ENCODE peak calls at places on chromosomes 1 and 21, in five cellular contexts. K is heart left ventricle, T is ovary, P is esophagus squamous epithelium, Z is HepG2. A is an unnamed sample.
A peak's percentile ranks its signal among the peaks of the same experiment; 100 is the strongest.

GRCh38 chr1:168138134-168138533 is 1.4 kb upstream of the GPR161 start:
- DNase-seq in P (no peak), T (no peak), Z (no peak), K (no peak), A (no peak)

GRCh38 chr21:32463889-32464300 is 51.4 kb downstream of the EVA1C start:
- DNase-seq in P (no peak), Z (peak; percentile 82), K (no peak), T (peak; percentile 30), A (peak; percentile 58)

GRCh38 chr21:33238565-33239255 is 9.0 kb downstream of the IFNAR2 start:
- DNase-seq in T (no peak), K (no peak), P (no peak), Z (no peak), A (no peak)

GRCh38 chr1:17259233-17259873 is 10.5 kb downstream of the PADI3 start:
- DNase-seq in Z (no peak), K (no peak), P (no peak), T (no peak), A (no peak)

GRCh38 chr1:165355977-165356811 is at the start of gene LMX1A:
- DNase-seq in T (no peak), Z (no peak), P (no peak), K (peak; percentile 34), A (no peak)

GRCh38 chr1:233364026-233364425 is 36.5 kb downstream of the MAP3K21 start:
- DNase-seq in P (no peak), K (no peak), Z (no peak), T (no peak), A (no peak)

GRCh38 chr1:4214826-4215225 is 314.8 kb upstream of the C1orf174 start:
- DNase-seq in T (no peak), P (no peak), Z (no peak), K (no peak), A (no peak)

GRCh38 chr1:226627924-226628623 is 79.5 kb downstream of the STUM start:
- DNase-seq in K (no peak), T (no peak), P (no peak), Z (no peak), A (no peak)

GRCh38 chr1:168803696-168804510 is 74.9 kb upstream of the DPT start:
- DNase-seq in Z (no peak), T (no peak), P (no peak), K (no peak), A (no peak)

GRCh38 chr1:147651466-147651865 is 18.9 kb downstream of the ACP6 start:
- DNase-seq in K (no peak), T (no peak), Z (no peak), P (no peak), A (no peak)

GRCh38 chr1:181514298-181515290 is 31.3 kb downstream of the CACNA1E start:
- DNase-seq in K (no peak), Z (no peak), T (no peak), P (no peak), A (no peak)

GRCh38 chr1:26838474-26839338 is 12.2 kb downstream of the ZDHHC18 start:
- DNase-seq in T (no peak), Z (peak; percentile 78), K (no peak), P (no peak), A (no peak)

GRCh38 chr1:222844108-222844779 is 29.4 kb downstream of the DISP1 start:
- DNase-seq in Z (no peak), K (no peak), T (no peak), P (no peak), A (no peak)

GRCh38 chr1:226692067-226692792 is 46.9 kb downstream of the ITPKB start:
- DNase-seq in K (no peak), Z (no peak), T (no peak), P (no peak), A (no peak)

GRCh38 chr21:43925096-43925481 is 60.1 kb downstream of the AGPAT3 start:
- DNase-seq in Z (no peak), K (peak; percentile 57), T (no peak), P (no peak), A (no peak)

GRCh38 chr1:64282353-64282752 is 78.9 kb downstream of the UBE2U start:
- DNase-seq in K (no peak), P (no peak), Z (no peak), T (no peak), A (no peak)

GRCh38 chr21:40335689-40336088 is 468.5 kb downstream of the PCP4 start:
- DNase-seq in P (no peak), T (no peak), K (no peak), Z (no peak), A (no peak)

GRCh38 chr21:29372063-29372802 is 73.5 kb downstream of the BACH1 start:
- DNase-seq in T (peak; percentile 28), Z (peak; percentile 78), P (peak; percentile 10), K (peak; percentile 34), A (peak; percentile 41)

GRCh38 chr1:92298573-92299476 is at the start of the genes GLMN and RPAP2:
- DNase-seq in P (peak; percentile 7), T (peak; percentile 78), Z (peak; percentile 63), K (peak; percentile 84), A (peak; percentile 85)

GRCh38 chr1:206547104-206547503 is 39.8 kb downstream of the RASSF5 start:
- DNase-seq in T (no peak), Z (no peak), P (no peak), K (no peak), A (no peak)

GRCh38 chr1:155010211-155010918 is 7.8 kb downstream of the ZBTB7B start:
- DNase-seq in P (no peak), K (no peak), Z (no peak), T (no peak), A (no peak)

GRCh38 chr1:220579317-220579716 is 51.4 kb downstream of the MARK1 start:
- DNase-seq in T (no peak), Z (no peak), P (no peak), K (no peak), A (no peak)

GRCh38 chr21:35120631-35121180 is 71.6 kb upstream of the RUNX1 start:
- DNase-seq in K (no peak), Z (no peak), P (no peak), T (no peak), A (no peak)

GRCh38 chr21:33866851-33867250 is 48.8 kb downstream of the ATP5PO start:
- DNase-seq in P (no peak), T (no peak), K (no peak), Z (no peak), A (peak; percentile 24)

GRCh38 chr1:112904071-112904830 is 51.7 kb downstream of the SLC16A1 start:
- DNase-seq in T (no peak), Z (no peak), K (no peak), P (no peak), A (no peak)

GRCh38 chr1:229631966-229632365 is 5.9 kb downstream of the URB2 start:
- DNase-seq in P (no peak), K (no peak), Z (no peak), T (no peak), A (no peak)

GRCh38 chr1:240765732-240766363 is 153.9 kb upstream of the GREM2 start:
- DNase-seq in T (no peak), P (no peak), K (no peak), Z (no peak), A (peak; percentile 28)

GRCh38 chr1:227734546-227734857 is 600 bp downstream of the JMJD4 start:
- DNase-seq in P (no peak), K (no peak), Z (no peak), T (no peak), A (no peak)

GRCh38 chr1:53943090-53943489 is 2.4 kb downstream of the IFT25 start:
- DNase-seq in K (no peak), T (no peak), Z (no peak), P (no peak), A (no peak)

GRCh38 chr1:11676386-11677103 is 4.4 kb downstream of the MAD2L2 start:
- DNase-seq in T (no peak), Z (no peak), K (no peak), P (no peak), A (no peak)

GRCh38 chr1:214990619-214991018 is 91.9 kb upstream of the KCNK2 start:
- DNase-seq in Z (no peak), P (no peak), T (no peak), K (no peak), A (peak; percentile 44)

GRCh38 chr1:38783659-38784229 is 75.8 kb downstream of the RRAGC start:
- DNase-seq in Z (peak; percentile 13), T (no peak), K (no peak), P (no peak), A (no peak)

GRCh38 chr21:34029724-34030528 is 43.5 kb upstream of the MRPS6 start:
- DNase-seq in T (no peak), P (no peak), K (peak; percentile 50), Z (peak; percentile 23), A (peak; percentile 66)

GRCh38 chr21:14880922-14881321 is 183.9 kb downstream of the NRIP1 start:
- DNase-seq in P (no peak), K (no peak), T (no peak), Z (no peak), A (no peak)

GRCh38 chr1:100627018-100627716 is 89.2 kb downstream of the GPR88 start:
- DNase-seq in Z (no peak), P (no peak), K (no peak), T (no peak), A (no peak)
- TF ChIP-seq POLR2A in Z (no peak), P (no peak), K (no peak), T (no peak), A (no peak)

GRCh38 chr1:244958593-244958992 is 94.2 kb upstream of the HNRNPU start:
- DNase-seq in T (no peak), Z (no peak), P (no peak), K (no peak), A (no peak)

GRCh38 chr1:244957525-244957924 is 93.2 kb upstream of the HNRNPU start:
- DNase-seq in Z (no peak), P (no peak), K (no peak), T (no peak), A (no peak)

GRCh38 chr1:244963231-244963826 is 99.0 kb upstream of the HNRNPU start:
- DNase-seq in P (no peak), T (no peak), K (no peak), Z (no peak), A (no peak)

GRCh38 chr1:244962140-244962539 is 97.8 kb upstream of the HNRNPU start:
- DNase-seq in P (no peak), K (no peak), T (no peak), Z (no peak), A (no peak)

GRCh38 chr1:244960904-244961303 is 96.6 kb upstream of the HNRNPU start:
- DNase-seq in T (no peak), K (no peak), P (no peak), Z (no peak), A (no peak)
- TF ChIP-seq POLR2A in T (no peak), K (no peak), P (no peak), Z (no peak), A (no peak)

GRCh38 chr1:2407991-2408275 is 4.4 kb downstream of the PEX10 start:
- DNase-seq in K (no peak), Z (no peak), T (no peak), P (no peak), A (no peak)

GRCh38 chr1:2408859-2409276 is 3.5 kb downstream of the PEX10 start:
- DNase-seq in Z (no peak), P (no peak), T (no peak), K (no peak), A (no peak)

GRCh38 chr1:2406451-2407041 is 5.8 kb downstream of the PEX10 start:
- DNase-seq in P (no peak), K (no peak), Z (no peak), T (no peak), A (no peak)

GRCh38 chr1:2408456-2408855 is 3.9 kb downstream of the PEX10 start:
- DNase-seq in P (no peak), T (no peak), Z (no peak), K (no peak), A (no peak)

GRCh38 chr1:2407166-2407990 is 5.0 kb downstream of the PEX10 start:
- DNase-seq in T (no peak), Z (no peak), K (no peak), P (no peak), A (no peak)
- TF ChIP-seq POLR2A in T (no peak), Z (no peak), K (no peak), P (no peak), A (no peak)

GRCh38 chr1:43707191-43708005 is at the start of gene ST3GAL3:
- DNase-seq in T (peak; percentile 86), P (peak; percentile 51), Z (peak; percentile 82), K (peak; percentile 95), A (peak; percentile 90)
- TF ChIP-seq POLR2A in T (peak; percentile 46), P (peak; percentile 15), Z (peak; percentile 95), K (no peak), A (peak; percentile 95)

A was measured in H54.